ENCODE peak calls at places on chromosomes 6 and 20, in seven cellular contexts. Z is tibial artery, O is endothelial cell of umbilical vein, B is AG09319, G is astrocyte of the spinal cord, C is uterus, Q is PC-3. D is an unnamed sample.

GRCh38 chr6:126701799-126702198 is 361.9 kb downstream of the CENPW start:
- DNase-seq in G (peak), C (no peak), O (no peak), B (no peak), Q (no peak), Z (no peak), D (no peak)

GRCh38 chr6:131600696-131601095 is 27.3 kb downstream of the MED23 start:
- DNase-seq in O (no peak), B (no peak), Z (no peak), G (no peak), C (no peak), Q (no peak), D (no peak)

GRCh38 chr6:43078651-43079050 is 2.5 kb downstream of the PTK7 start:
- DNase-seq in B (no peak), G (peak), C (no peak), Q (no peak), O (no peak), Z (no peak), D (no peak)

GRCh38 chr6:113565306-113565705 is 291.8 kb upstream of the MARCKS start:
- DNase-seq in G (peak), O (no peak), Q (no peak), B (no peak), C (no peak), Z (no peak), D (no peak)

GRCh38 chr6:53696351-53696750 is 30.8 kb upstream of the KLHL31 start:
- DNase-seq in Z (no peak), O (no peak), Q (no peak), B (no peak), G (no peak), C (no peak), D (no peak)

GRCh38 chr20:4604580-4604979 is 117.1 kb upstream of the PRND start:
- DNase-seq in Z (no peak), O (no peak), C (no peak), B (no peak), G (no peak), Q (no peak), D (no peak)

GRCh38 chr6:34600101-34600500 is 44.0 kb upstream of the SPDEF start:
- DNase-seq in G (no peak), C (no peak), Z (no peak), Q (no peak), O (no peak), B (no peak), D (no peak)

GRCh38 chr6:159014406-159014805 is 14.4 kb upstream of the RSPH3 start:
- DNase-seq in B (no peak), C (no peak), O (no peak), G (no peak), Z (no peak), Q (no peak), D (no peak)

GRCh38 chr6:140256213-140256612 is 881.8 kb upstream of the CITED2 start:
- DNase-seq in Q (no peak), Z (no peak), O (no peak), C (no peak), B (no peak), G (peak), D (no peak)

GRCh38 chr20:23160536-23161243 is 74.6 kb upstream of the CD93 start:
- DNase-seq in B (no peak), O (no peak), G (no peak), C (no peak), Z (no peak), Q (no peak), D (no peak)

GRCh38 chr6:73262701-73263569 is at the start of gene KHDC1:
- DNase-seq in Z (no peak), B (no peak), C (peak), O (peak), G (peak), Q (peak), D (no peak)

GRCh38 chr20:56760610-56761009 is 131.5 kb downstream of the TFAP2C start:
- DNase-seq in Z (no peak), B (no peak), C (no peak), Q (peak), G (no peak), O (no peak), D (no peak)

GRCh38 chr20:2698912-2699311 is 6.3 kb downstream of the EBF4 start:
- DNase-seq in O (no peak), B (no peak), Z (no peak), G (no peak), Q (no peak), C (no peak), D (peak)

GRCh38 chr6:72182337-72183246 is 296.2 kb downstream of the RIMS1 start:
- DNase-seq in B (no peak), O (peak), Z (no peak), G (peak), C (no peak), Q (peak), D (peak)

GRCh38 chr6:16547586-16547985 is 213.7 kb downstream of the ATXN1 start:
- DNase-seq in Q (no peak), Z (no peak), B (no peak), O (peak), C (no peak), G (no peak), D (no peak)

GRCh38 chr6:13296536-13296997 is 31.8 kb downstream of the TBC1D7 start:
- DNase-seq in Z (no peak), B (no peak), O (no peak), G (no peak), Q (no peak), C (no peak), D (no peak)

GRCh38 chr20:25043499-25044260 is 14.3 kb downstream of the ACSS1 start:
- DNase-seq in Q (no peak), C (no peak), B (no peak), Z (no peak), G (no peak), O (no peak), D (peak)

GRCh38 chr20:55880361-55880760 is 125.0 kb downstream of the CBLN4 start:
- DNase-seq in Q (no peak), O (no peak), Z (no peak), C (no peak), B (no peak), G (no peak), D (no peak)

GRCh38 chr20:23163562-23163961 is 77.4 kb upstream of the CD93 start:
- DNase-seq in O (no peak), B (no peak), Q (no peak), G (no peak), Z (peak), C (no peak), D (no peak)

DNA sequence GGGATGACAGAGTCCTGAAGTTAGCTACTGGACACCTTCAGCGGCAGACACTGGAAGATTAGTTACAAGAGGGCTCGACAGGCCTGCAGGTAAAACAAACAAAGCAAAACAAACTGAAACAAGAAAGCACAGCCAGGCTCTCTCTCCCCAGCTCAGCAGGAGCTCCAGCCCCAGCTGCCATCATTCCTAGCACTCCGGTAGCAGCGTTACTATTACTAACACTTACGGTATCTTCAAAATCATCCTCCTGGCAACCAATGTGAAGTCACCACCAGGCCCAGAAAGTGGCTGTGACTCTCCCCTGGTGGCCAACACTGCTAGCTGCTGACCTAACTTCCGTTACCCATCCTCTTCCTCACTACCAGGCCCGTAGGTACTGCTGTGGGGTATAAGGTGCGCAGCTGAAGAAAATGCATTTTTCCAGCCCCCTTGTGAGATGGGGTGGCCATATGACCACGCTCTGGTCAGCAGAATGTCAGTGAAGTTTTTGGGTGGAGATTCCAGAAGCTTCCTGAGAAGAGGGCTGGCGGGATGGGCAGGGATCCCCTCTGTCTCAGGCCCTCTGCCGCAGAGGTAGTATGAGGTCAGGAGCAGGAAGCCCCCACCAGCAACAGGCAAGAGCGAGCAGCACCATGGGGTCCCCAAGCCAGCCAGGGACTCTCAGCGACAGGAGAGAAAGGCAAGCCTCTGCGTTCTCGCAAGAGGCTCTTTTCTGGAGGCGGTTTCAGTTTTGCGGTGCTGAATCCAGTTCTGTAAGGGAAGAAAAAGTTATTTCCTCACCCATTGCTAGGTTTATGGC is 37.4 kb upstream of the TBXT start:
- DNase-seq in Z (no peak), Q (no peak), G (no peak), O (no peak), B (no peak), C (no peak), D (no peak)
- TF ChIP-seq CTCF in Z (no peak), Q (no peak), G (no peak), O (no peak), B (no peak), C (no peak), D (no peak)

GRCh38 chr6:11323666-11324452 is 91.4 kb upstream of the NEDD9 start:
- DNase-seq in B (no peak), C (no peak), Q (no peak), G (no peak), Z (peak), O (no peak), D (no peak)
- TF ChIP-seq CTCF in B (no peak), C (no peak), Q (no peak), G (no peak), Z (no peak), O (no peak), D (no peak)

DNA sequence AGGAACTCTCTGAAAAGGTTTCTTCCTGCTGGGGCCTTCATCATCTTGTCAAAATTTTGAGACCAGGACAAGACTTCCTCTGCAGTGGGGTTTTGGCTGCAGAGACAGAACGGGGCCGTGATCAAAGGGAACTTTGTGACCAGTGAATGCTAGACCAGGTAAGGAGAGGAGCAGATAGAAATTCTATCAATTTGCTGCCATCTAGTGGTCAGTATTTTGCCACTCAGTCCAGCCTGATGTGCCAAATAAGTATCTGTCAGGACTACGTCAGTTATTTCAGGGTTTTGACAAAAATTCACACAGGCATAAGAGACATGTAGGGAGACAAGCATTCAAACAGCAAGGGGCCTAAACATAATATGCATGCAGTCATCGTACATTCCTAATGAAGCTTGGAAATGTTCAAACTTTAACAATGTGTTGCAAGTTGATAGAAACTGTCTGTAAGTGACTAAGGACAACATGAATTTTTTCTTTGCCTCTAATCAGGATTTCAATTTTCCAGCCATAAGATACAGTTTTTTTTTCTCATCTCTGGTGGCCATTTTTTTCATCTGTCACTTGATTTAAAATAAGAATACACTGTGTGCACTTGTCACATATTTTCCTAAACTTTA is 22.0 kb upstream of the MTRF1L start:
- DNase-seq in Z (no peak), B (no peak), C (peak), O (peak), G (peak), Q (peak), D (no peak)
- TF ChIP-seq CTCF in Z (peak), B (peak), C (peak), O (peak), G (peak), Q (peak), D (peak)

GRCh38 chr6:890995-891394 is 198.1 kb upstream of the EXOC2 start:
- DNase-seq in B (no peak), O (no peak), Q (no peak), C (no peak), Z (no peak), G (no peak), D (no peak)

GRCh38 chr6:897561-898207 is 204.7 kb upstream of the EXOC2 start:
- DNase-seq in O (no peak), Q (no peak), G (no peak), C (no peak), Z (no peak), B (no peak), D (no peak)

GRCh38 chr6:890201-890600 is 197.3 kb upstream of the EXOC2 start:
- DNase-seq in Q (no peak), O (no peak), C (no peak), B (no peak), Z (no peak), G (no peak), D (no peak)

DNA sequence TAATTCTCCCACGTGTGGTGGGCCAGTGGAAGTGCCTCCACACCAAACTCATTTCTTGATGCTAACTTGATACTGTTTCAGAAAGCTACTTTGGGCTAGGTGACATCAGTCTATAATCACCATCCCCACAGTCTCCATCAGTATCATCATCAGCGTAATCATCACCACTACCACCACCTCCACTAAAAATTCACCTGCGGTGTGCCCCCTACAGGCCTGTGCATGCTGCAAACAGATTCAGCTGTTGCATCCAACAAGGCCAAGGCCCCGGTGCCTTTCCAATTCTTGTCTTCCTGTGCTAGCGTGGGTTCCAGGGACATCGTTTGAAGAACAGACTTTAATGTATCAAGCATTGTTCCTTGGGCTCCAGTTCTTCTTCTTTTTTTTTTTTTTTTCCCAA is 201.3 kb upstream of the EXOC2 start:
- DNase-seq in Q (no peak), B (no peak), Z (no peak), O (no peak), C (no peak), G (no peak), D (no peak)
- TF ChIP-seq CTCF in Q (peak), B (no peak), Z (no peak), O (no peak), C (no peak), G (peak), D (peak)

GRCh38 chr20:719816-720215 is 44.2 kb upstream of the SCRT2 start:
- DNase-seq in O (no peak), C (no peak), Z (no peak), B (no peak), G (no peak), Q (no peak), D (no peak)
- TF ChIP-seq CTCF in O (no peak), C (no peak), Z (no peak), B (no peak), G (no peak), Q (no peak), D (no peak)